ENCODE peak calls at places on chromosomes 12 and 14, in seven cellular contexts. A is NAMALWA, P is A549, R is RWPE1, O is nephron progenitor cell, Q is H9, M is heart right ventricle. T is an unnamed sample.

GRCh38 chr12:15131462-15131861 is 89.8 kb downstream of the RERG start:
- DNase-seq in A (no peak), M (no peak), O (no peak), R (peak; percentile 39), P (peak; percentile 11), Q (no peak), T (no peak)

GRCh38 chr14:102969901-102970300 is 47.4 kb downstream of the AMN start:
- DNase-seq in M (no peak), O (no peak), P (no peak), Q (no peak), A (no peak), R (no peak), T (no peak)

GRCh38 chr12:63420206-63420644 is 248.1 kb downstream of the DPY19L2 start:
- DNase-seq in M (peak; percentile 12), A (peak; percentile 87), R (no peak), Q (peak; percentile 90), P (peak; percentile 49), O (peak; percentile 61), T (no peak)

GRCh38 chr12:18428416-18428815 is 167.1 kb downstream of the PIK3C2G start:
- DNase-seq in R (peak; percentile 7), O (no peak), P (no peak), A (no peak), Q (no peak), M (no peak), T (no peak)

GRCh38 chr14:89983375-89983774 is 27.6 kb downstream of the TDP1 start:
- DNase-seq in P (no peak), A (no peak), M (no peak), O (no peak), R (no peak), Q (no peak), T (no peak)

GRCh38 chr12:11653215-11653753 is 3.8 kb downstream of the ETV6 start:
- DNase-seq in O (no peak), R (no peak), P (no peak), Q (no peak), A (peak; percentile 63), M (no peak), T (no peak)

GRCh38 chr12:107311682-107312081 is 218.3 kb upstream of the CRY1 start:
- DNase-seq in P (no peak), Q (no peak), M (no peak), O (no peak), R (no peak), A (peak; percentile 27), T (no peak)

GRCh38 chr12:81992461-81992860 is 233.3 kb upstream of the PPFIA2 start:
- DNase-seq in M (no peak), Q (peak; percentile 62), P (no peak), R (no peak), A (peak; percentile 22), O (peak; percentile 16), T (no peak)

GRCh38 chr12:25500651-25501050 is 52.4 kb downstream of the LMNTD1 start:
- DNase-seq in O (no peak), M (no peak), P (no peak), A (no peak), Q (no peak), R (peak; percentile 28), T (no peak)

GRCh38 chr12:50211392-50212070 is 44.4 kb upstream of the CERS5 start:
- DNase-seq in A (no peak), Q (no peak), P (no peak), M (no peak), O (no peak), R (no peak), T (no peak)

GRCh38 chr14:58898655-58899316 is 261.0 kb downstream of the DACT1 start:
- DNase-seq in O (no peak), M (no peak), P (no peak), R (peak; percentile 63), A (no peak), Q (no peak), T (no peak)

GRCh38 chr12:52867636-52868035 is 18.8 kb upstream of the KRT78 start:
- DNase-seq in P (no peak), M (peak; percentile 54), A (no peak), R (peak; percentile 86), Q (peak; percentile 73), O (no peak), T (peak; percentile 86)

GRCh38 chr12:118357327-118358007 is 15.2 kb downstream of the TAOK3 start:
- DNase-seq in O (no peak), A (peak; percentile 94), M (peak; percentile 74), R (no peak), P (peak; percentile 56), Q (no peak), T (no peak)

GRCh38 chr14:29536886-29537511 is 390.6 kb downstream of the PRKD1 start:
- DNase-seq in Q (no peak), P (no peak), M (no peak), A (peak; percentile 41), O (no peak), R (peak; percentile 2), T (no peak)

GRCh38 chr12:113071063-113071426 is 14.5 kb downstream of the DTX1 start:
- DNase-seq in M (no peak), A (no peak), Q (no peak), O (no peak), P (no peak), R (no peak), T (no peak)

GRCh38 chr12:11621797-11622423 is 27.6 kb upstream of the ETV6 start:
- DNase-seq in M (peak; percentile 20), P (no peak), O (no peak), Q (peak; percentile 55), R (no peak), A (peak; percentile 44), T (no peak)

GRCh38 chr12:70246580-70246979 is 3.3 kb downstream of the CNOT2 start:
- DNase-seq in O (no peak), P (no peak), R (no peak), A (no peak), M (no peak), Q (no peak), T (no peak)

GRCh38 chr12:19945559-19946485 is 422.5 kb upstream of the PDE3A start:
- DNase-seq in A (no peak), M (no peak), R (no peak), P (peak; percentile 12), O (no peak), Q (no peak), T (no peak)

GRCh38 chr12:65094722-65095121 is 26.4 kb downstream of the WIF1 start:
- DNase-seq in O (no peak), P (no peak), A (no peak), Q (no peak), M (no peak), R (no peak), T (no peak)